ENCODE peak calls at places on chromosomes 16 and 17, in nine cellular contexts. G, I, C, U, X, M, D, A and B are unnamed samples.

GRCh38 chr16:19745286-19746018 is 27.4 kb downstream of the IQCK start:
- DNase-seq in A (no peak), M (no peak), G (no peak), X (no peak), D (no peak), C (no peak), I (no peak), U (no peak), B (no peak)

GRCh38 chr17:63275968-63276349 is 170.1 kb downstream of the CYB561 start:
- DNase-seq in C (no peak), G (no peak), I (no peak), U (no peak), X (no peak), D (no peak), A (no peak), M (no peak), B (no peak)

GRCh38 chr17:43431741-43432523 is 33.1 kb downstream of the ARL4D start:
- DNase-seq in C (no peak), D (peak; percentile 58), G (no peak), I (no peak), U (no peak), A (no peak), M (no peak), X (no peak), B (no peak)

GRCh38 chr17:50151937-50152547 is 1.6 kb upstream of the PPP1R9B start:
- DNase-seq in D (peak; percentile 81), M (peak; percentile 93), A (peak; percentile 91), U (no peak), I (peak; percentile 90), G (peak; percentile 77), C (peak; percentile 92), X (peak; percentile 81), B (no peak)

GRCh38 chr17:32491371-32492280 is 4.8 kb downstream of the CDK5R1 start:
- DNase-seq in U (peak; percentile 24), D (no peak), A (no peak), X (no peak), C (peak; percentile 52), M (peak; percentile 86), I (no peak), G (no peak), B (no peak)

GRCh38 chr17:82805823-82806222 is 34.0 kb downstream of the ZNF750 start:
- DNase-seq in C (no peak), D (no peak), I (no peak), X (no peak), A (no peak), U (no peak), M (no peak), G (no peak), B (no peak)

GRCh38 chr16:71514476-71514875 is 11.8 kb upstream of the CHST4 start:
- DNase-seq in C (no peak), X (no peak), A (no peak), U (no peak), I (no peak), D (no peak), G (no peak), M (no peak), B (no peak)

GRCh38 chr17:34249497-34249877 is 5.6 kb upstream of the CCL2 start:
- DNase-seq in A (no peak), D (peak; percentile 16), M (no peak), I (no peak), U (no peak), G (no peak), C (no peak), X (no peak), B (no peak)

GRCh38 chr16:85133290-85133599 is 21.0 kb upstream of the CIBAR2 start:
- DNase-seq in M (no peak), X (no peak), U (no peak), D (no peak), I (no peak), G (no peak), A (no peak), C (no peak), B (no peak)

GRCh38 chr16:5460701-5461100 is 363.1 kb upstream of the EEF2KMT start:
- DNase-seq in U (no peak), M (no peak), A (no peak), G (no peak), I (no peak), D (no peak), C (no peak), X (no peak), B (no peak)

GRCh38 chr16:86387461-86388440 is 122.6 kb upstream of the FOXF1 start:
- DNase-seq in C (peak; percentile 28), I (no peak), A (no peak), U (no peak), G (no peak), X (no peak), D (peak; percentile 89), M (no peak), B (no peak)
- TF ChIP-seq POLR2AphosphoS5 in C (no peak), I (no peak), A (no peak), U (no peak), G (no peak), X (no peak), D (peak; percentile 79), M (no peak), B (no peak)

DNA sequence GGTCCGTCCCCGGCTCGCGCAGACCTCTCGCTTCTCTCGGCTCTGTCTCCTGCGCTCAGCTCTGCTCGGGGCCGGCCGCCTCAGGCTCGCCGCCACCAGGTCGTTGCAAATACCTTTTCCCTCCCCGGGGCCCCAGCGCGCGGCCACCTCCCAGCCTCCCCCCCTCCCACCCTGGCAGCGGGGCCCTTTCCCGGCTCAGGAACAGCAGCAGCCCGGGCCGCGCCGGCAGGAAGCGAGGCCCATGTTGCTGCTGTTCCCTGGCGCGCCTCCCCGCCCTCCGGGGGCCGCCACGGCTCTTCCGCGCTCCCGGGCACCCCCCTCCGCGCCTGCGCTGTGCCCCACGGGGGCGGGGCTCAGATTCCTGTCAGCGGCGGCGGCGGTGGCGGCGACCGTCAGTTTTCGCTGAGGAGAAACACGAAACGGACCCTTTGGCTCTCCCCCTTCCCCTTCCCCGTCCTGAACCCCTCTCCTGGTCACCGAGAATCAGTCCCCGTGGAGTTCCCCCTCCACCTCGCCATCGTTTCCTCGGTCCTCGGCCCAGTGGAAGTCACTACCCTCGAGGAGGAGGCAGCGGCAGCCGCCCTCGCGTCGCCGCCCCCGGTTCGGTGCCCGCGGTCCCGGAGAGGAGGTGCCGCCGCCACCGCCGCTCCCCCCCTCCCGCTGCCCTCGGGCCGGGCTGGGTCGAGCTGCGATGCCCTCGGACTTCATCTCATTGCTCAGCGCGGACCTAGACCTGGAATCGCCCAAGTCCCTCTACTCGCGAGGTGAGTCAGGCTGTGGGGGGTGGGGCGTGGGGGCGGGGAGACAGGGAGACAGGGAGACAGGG is at the start of gene NFAT5:
- DNase-seq in I (peak; percentile 91), D (peak; percentile 94), G (peak; percentile 80), X (peak; percentile 88), M (peak; percentile 97), A (peak; percentile 88), U (peak; percentile 91), C (peak; percentile 92), B (peak; percentile 55)
- TF ChIP-seq POLR2AphosphoS5 in I (peak; percentile 87), D (peak; percentile 92), G (peak; percentile 70), X (peak; percentile 98), M (peak; percentile 96), A (peak; percentile 81), U (no peak), C (peak; percentile 87), B (peak; percentile 77)

GRCh38 chr17:6547336-6547735 is 9.0 kb downstream of the PITPNM3 start:
- DNase-seq in X (no peak), D (no peak), A (no peak), I (no peak), G (no peak), M (no peak), U (no peak), C (no peak), B (no peak)

GRCh38 chr17:6548034-6548433 is 8.3 kb downstream of the PITPNM3 start:
- DNase-seq in I (no peak), G (no peak), C (no peak), M (no peak), X (no peak), D (no peak), U (no peak), A (no peak), B (no peak)

GRCh38 chr17:6546069-6546718 is 10.2 kb downstream of the PITPNM3 start:
- DNase-seq in D (no peak), M (no peak), I (no peak), C (no peak), A (no peak), G (no peak), X (no peak), U (no peak), B (no peak)

GRCh38 chr17:6549384-6550036 is 6.8 kb downstream of the PITPNM3 start:
- DNase-seq in I (no peak), A (no peak), M (no peak), C (no peak), X (no peak), G (no peak), D (no peak), U (no peak), B (no peak)

DNA sequence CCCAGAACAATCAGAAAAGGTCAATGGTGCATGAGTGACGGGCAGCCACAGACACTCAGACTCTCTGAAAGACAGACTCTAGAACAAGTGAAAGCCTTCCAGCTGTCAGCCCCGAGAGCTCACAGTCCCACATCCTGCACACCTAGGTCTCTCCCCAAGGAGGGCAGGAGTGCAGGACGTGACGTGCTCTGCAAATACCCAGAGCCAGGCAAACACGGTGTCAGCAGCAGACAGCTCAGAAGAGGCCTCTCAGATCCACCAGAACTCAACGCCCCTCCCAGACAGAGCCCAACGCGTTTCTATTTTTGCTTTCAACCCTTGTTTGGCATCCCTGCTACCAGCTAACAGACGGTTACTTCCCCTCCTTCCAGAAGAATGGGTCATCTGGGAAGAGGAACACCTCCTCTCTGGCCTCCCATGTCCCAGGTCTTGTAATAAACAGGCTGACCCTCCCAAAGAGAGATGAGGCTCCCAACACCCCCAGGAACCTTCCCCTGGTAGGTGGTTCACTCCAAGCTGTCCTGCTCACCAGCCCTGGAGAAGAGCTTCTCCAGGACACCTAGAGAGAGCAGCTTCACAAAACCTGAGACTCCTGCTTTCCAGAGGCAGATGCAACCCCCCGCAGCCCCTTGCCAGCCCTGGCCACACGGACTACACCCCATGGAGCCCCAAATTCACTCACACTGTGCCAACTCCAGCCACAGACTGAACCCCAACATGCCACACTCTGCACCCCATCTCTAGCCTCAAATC is 7.6 kb downstream of the PITPNM3 start:
- DNase-seq in I (peak; percentile 23), U (no peak), A (peak; percentile 39), C (no peak), G (no peak), M (no peak), D (no peak), X (no peak), B (no peak)
- TF ChIP-seq POLR2AphosphoS5 in I (no peak), U (no peak), A (peak; percentile 23), C (no peak), G (no peak), M (no peak), D (no peak), X (no peak), B (no peak)

DNA sequence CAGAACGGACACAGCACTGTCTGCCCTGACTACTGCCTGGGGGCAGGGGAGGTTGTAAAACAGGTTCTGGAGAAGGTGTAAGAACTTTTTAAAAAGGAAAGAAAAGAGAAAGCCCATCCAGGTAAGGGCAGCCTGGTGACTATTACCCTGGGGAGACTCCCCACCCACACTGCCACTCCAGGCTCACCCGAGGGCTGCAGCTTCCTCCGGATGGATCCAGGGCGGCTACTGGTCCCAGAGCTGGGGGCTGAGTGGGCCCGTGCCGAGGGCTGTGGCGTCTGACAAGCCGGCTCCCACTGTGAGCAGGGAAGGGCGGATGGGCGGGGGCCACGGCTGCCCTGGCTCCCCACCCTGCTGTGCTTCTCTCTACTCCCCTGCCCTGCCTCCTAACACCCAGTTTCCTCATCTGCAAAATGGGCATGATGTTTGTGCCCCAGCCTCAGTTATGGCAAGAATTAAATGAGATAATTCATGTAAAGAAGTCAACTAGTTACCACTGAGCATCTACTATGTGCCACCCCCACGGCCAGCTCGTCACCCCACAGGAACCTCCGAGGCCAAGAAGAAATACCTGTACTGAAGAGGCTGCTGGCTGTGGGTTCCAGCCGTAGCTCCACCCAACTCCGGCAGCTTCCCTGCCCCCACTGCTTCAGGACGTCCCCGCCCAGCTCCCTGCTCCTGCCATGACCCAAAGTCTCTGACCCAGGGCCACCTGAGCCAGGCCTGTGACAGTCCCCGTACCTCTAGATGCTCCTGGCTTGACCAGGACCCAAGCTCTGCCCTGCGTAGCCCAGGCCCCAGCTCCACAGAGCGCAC is 24.2 kb downstream of the KATNB1 start:
- DNase-seq in G (no peak), M (no peak), X (peak; percentile 55), D (no peak), I (no peak), A (no peak), U (no peak), C (no peak), B (no peak)
- TF ChIP-seq POLR2AphosphoS5 in G (no peak), M (no peak), X (no peak), D (no peak), I (no peak), A (no peak), U (no peak), C (no peak), B (no peak)